ENCODE peak calls at places on chromosomes 13 and 19, in five cellular contexts. N, Y, F, W and P are unnamed samples.

GRCh38 chr19:45883881-45884681 is 1.9 kb downstream of the IRF2BP1 start:
- DNase-seq in N (no peak), Y (no peak), F (peak; percentile 44), W (peak; percentile 30), P (no peak)

GRCh38 chr19:19538077-19538764 is at the start of gene CILP2:
- DNase-seq in N (peak; percentile 48), Y (no peak), F (peak; percentile 31), W (no peak), P (no peak)

GRCh38 chr13:46339035-46339666 is 47.9 kb downstream of the RUBCNL start:
- DNase-seq in N (no peak), Y (peak; percentile 31), F (no peak), W (no peak), P (peak; percentile 25)

GRCh38 chr19:19657397-19657783 is 6.1 kb downstream of the ATP13A1 start:
- DNase-seq in N (no peak), Y (no peak), F (no peak), W (no peak), P (no peak)

GRCh38 chr19:46221981-46222610 is 7.4 kb upstream of the IGFL1 start:
- DNase-seq in N (peak; percentile 42), Y (peak; percentile 54), F (peak; percentile 44), W (peak; percentile 85), P (peak; percentile 8)

GRCh38 chr13:62119739-62120700 is 704.4 kb upstream of the PCDH20 start:
- DNase-seq in N (no peak), Y (no peak), F (no peak), W (no peak), P (peak; percentile 0)

GRCh38 chr13:20340759-20341161 is 108.6 kb upstream of the GJB6 start:
- DNase-seq in N (no peak), Y (no peak), F (no peak), W (peak; percentile 40), P (peak; percentile 22)

GRCh38 chr19:38417544-38418506 is 8.2 kb downstream of the RASGRP4 start:
- DNase-seq in N (peak; percentile 67), Y (no peak), F (peak; percentile 23), W (peak; percentile 77), P (peak; percentile 20)

DNA sequence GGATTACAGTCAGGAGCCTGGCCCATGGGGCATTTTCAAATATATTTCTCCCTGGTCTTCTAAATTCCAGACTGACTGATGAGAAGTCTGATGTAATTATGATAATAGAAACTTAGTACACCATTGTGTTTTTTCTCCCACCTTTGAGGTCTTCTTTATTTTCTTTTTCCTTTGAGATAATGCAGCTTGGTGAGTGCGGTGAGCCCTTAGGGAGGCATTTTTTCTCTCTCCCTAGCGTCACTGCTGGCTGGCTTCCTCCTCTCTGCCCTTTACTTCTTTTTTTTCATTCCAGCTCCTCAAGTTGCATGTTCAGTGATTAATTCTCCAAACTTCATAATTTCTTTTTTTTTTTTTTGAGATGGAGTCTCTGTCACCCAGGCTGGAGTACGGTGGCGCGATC is 12.8 kb upstream of the CDC42EP5 start:
- DNase-seq in N (no peak), Y (no peak), F (no peak), W (no peak), P (no peak)
- H3K4me3 ChIP-seq in N (no peak overlapping the region), Y (no peak overlapping the region), F (no peak overlapping the region), W (no peak overlapping the region), P (no peak overlapping the region)

GRCh38 chr19:39810424-39810823 is 23.5 kb downstream of the DYRK1B start:
- DNase-seq in N (no peak), Y (no peak), F (no peak), W (no peak), P (no peak)
- TF ChIP-seq CTCF in N (no peak), Y (no peak), F (no peak), W (no peak), P (no peak)

DNA sequence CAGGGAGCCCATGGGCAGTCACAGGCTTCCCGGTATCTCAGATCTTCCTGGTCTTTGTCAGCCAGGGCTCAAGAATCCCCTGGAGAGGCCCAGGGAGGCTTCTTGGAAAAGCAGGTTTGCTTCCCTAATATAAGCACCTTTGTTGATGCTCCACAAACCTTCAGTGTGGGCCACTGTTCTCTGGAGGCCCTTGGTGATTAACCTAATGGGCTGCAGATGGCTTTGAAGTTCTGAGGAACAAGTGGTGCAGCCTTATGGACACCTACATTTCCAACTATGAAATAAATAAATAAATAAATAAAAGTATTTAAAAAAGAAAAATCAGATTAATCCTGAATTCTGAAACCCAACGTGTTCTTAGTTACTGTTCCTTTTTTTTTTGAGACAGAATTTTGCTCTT is at the start of gene BSPH1:
- DNase-seq in N (no peak), Y (no peak), F (no peak), W (no peak), P (no peak)
- H3K4me3 ChIP-seq in N (no peak within 1 kb of the TSS), Y (no peak within 1 kb of the TSS), F (no peak within 1 kb of the TSS), W (no peak within 1 kb of the TSS), P (no peak within 1 kb of the TSS)

DNA sequence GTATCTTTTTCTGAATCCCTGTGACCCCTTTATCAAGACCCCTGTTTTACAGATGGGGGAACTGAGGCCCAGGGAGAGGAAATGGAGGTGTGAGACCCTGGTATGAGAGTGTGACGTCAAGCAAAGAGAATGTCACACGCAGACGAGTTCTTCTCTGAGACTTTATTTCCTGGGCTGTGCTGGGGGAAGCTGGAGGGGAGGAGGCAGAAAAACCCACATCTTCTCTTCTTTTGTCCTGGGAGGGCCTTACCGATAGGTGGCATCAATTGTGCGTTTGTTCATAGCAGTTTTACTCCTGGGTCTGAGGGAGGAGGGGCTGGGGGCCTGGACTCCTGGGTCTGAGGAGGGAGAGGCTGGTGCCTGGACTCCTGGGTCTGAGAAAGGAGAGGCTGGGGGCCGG is 4.9 kb upstream of the KLK15 start:
- DNase-seq in N (no peak), Y (no peak), F (no peak), W (no peak), P (no peak)
- TF ChIP-seq CTCF in N (no peak), Y (no peak), F (no peak), W (no peak), P (no peak)

DNA sequence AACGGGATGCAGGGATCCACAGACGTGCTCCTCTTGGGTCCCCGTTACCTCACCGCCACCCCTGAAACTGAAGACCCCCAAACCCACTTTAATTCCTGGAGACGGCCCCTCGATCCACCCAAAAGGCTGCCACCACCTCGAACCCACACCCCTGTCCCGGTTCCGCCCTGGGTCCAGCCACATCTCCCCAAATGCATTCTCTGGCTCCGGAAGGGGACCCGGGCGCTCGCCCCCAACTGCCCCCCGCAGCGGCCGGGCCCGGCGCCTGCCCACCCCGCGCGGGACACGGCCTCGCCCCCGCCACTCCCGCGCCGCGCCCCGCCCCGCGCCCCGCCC is 217 bp upstream of the FSTL3 start:
- DNase-seq in N (no peak), Y (no peak), F (no peak), W (no peak), P (no peak)
- H3K4me3 ChIP-seq in N (peak overlapping the region; percentile 45), Y (peak overlapping the region; percentile 66), F (no peak overlapping the region), W (no peak overlapping the region), P (peak overlapping the region; percentile 63)